ENCODE peak calls at places on chromosomes 2 and 18, in seven cellular contexts. R, B, J, X, V, P and N are unnamed samples.

GRCh38 chr2:20757405-20758090 is 65.4 kb downstream of the LDAH start:
- DNase-seq in X (no peak), V (no peak), J (no peak), B (no peak), R (no peak), P (no peak), N (no peak)

GRCh38 chr2:72757177-72757775 is 68.6 kb downstream of the EXOC6B start:
- DNase-seq in J (no peak), P (no peak), R (no peak), X (no peak), B (no peak), V (no peak), N (no peak)

GRCh38 chr18:78986018-78986481 is 6.4 kb downstream of the SALL3 start:
- DNase-seq in V (peak; percentile 26), P (no peak), X (no peak), R (no peak), B (peak; percentile 81), J (no peak), N (no peak)

GRCh38 chr2:145652992-145653545 is 1133.2 kb upstream of the ZEB2 start:
- DNase-seq in V (peak; percentile 12), P (peak; percentile 77), X (no peak), B (no peak), R (peak; percentile 94), J (no peak), N (no peak)

GRCh38 chr2:161273038-161273760 is 35.0 kb upstream of the PSMD14 start:
- DNase-seq in X (no peak), R (peak; percentile 19), V (peak; percentile 59), B (peak; percentile 74), J (no peak), P (peak; percentile 38), N (no peak)

GRCh38 chr2:100895402-100895801 is 75.5 kb downstream of the NPAS2 start:
- DNase-seq in B (peak; percentile 79), R (no peak), X (no peak), P (no peak), J (no peak), V (no peak), N (no peak)

GRCh38 chr2:205746408-205746785 is 64.1 kb downstream of the NRP2 start:
- DNase-seq in V (no peak), J (no peak), R (no peak), P (no peak), B (peak; percentile 61), X (no peak), N (no peak)

GRCh38 chr2:37917281-37918228 is 7.5 kb upstream of the RMDN2 start:
- DNase-seq in V (no peak), R (no peak), P (no peak), X (no peak), B (no peak), J (no peak), N (no peak)

GRCh38 chr18:40984856-40985255 is 970.2 kb upstream of the PIK3C3 start:
- DNase-seq in R (no peak), B (no peak), X (no peak), V (peak; percentile 14), J (no peak), P (no peak), N (no peak)

GRCh38 chr18:32770181-32770650 is 2.6 kb downstream of the KLHL14 start:
- DNase-seq in V (no peak), B (no peak), X (no peak), R (no peak), P (no peak), J (no peak), N (peak; percentile 50)

GRCh38 chr18:11666176-11666575 is 22.9 kb upstream of the GNAL start:
- DNase-seq in P (no peak), R (no peak), X (no peak), B (no peak), J (no peak), V (no peak), N (no peak)

GRCh38 chr2:25559148-25559547 is 114.2 kb downstream of the DTNB start:
- DNase-seq in J (no peak), B (no peak), X (no peak), P (no peak), V (no peak), R (no peak), N (no peak)

GRCh38 chr18:62784966-62785413 is 69.6 kb downstream of the PHLPP1 start:
- DNase-seq in B (peak; percentile 87), R (peak; percentile 31), V (no peak), J (no peak), P (peak; percentile 10), X (peak; percentile 20), N (no peak)

GRCh38 chr2:59034791-59035190 is 793.7 kb upstream of the FANCL start:
- DNase-seq in R (no peak), X (no peak), P (no peak), V (no peak), B (no peak), J (no peak), N (no peak)

GRCh38 chr2:98771771-98772521 is 41.0 kb upstream of the MGAT4A start:
- DNase-seq in X (no peak), V (no peak), R (no peak), J (peak; percentile 56), B (peak; percentile 39), P (no peak), N (no peak)

GRCh38 chr2:186459009-186459408 is 27.1 kb upstream of the ZC3H15 start:
- DNase-seq in B (peak; percentile 28), J (no peak), V (peak; percentile 33), R (no peak), X (no peak), P (no peak), N (no peak)

GRCh38 chr2:224024270-224024669 is 14.8 kb downstream of the SERPINE2 start:
- DNase-seq in R (no peak), B (no peak), X (no peak), V (no peak), J (no peak), P (no peak), N (no peak)

GRCh38 chr2:119367472-119368099 is 809 bp downstream of the DBI start:
- DNase-seq in R (no peak), V (no peak), P (peak; percentile 61), J (peak; percentile 15), X (no peak), B (peak; percentile 84), N (peak; percentile 74)

GRCh38 chr18:11149441-11150270 is at the start of gene PIEZO2:
- DNase-seq in J (no peak), B (peak; percentile 77), X (peak; percentile 46), P (peak; percentile 86), V (no peak), R (no peak), N (peak; percentile 80)

GRCh38 chr2:88199912-88200682 is 30.0 kb downstream of the THNSL2 start:
- DNase-seq in P (peak; percentile 22), X (no peak), V (peak; percentile 11), B (peak; percentile 42), J (no peak), R (no peak), N (peak; percentile 77)

GRCh38 chr2:41381701-41382100 is 666.1 kb upstream of the PKDCC start:
- DNase-seq in V (no peak), R (no peak), P (no peak), X (no peak), B (no peak), J (no peak), N (no peak)